ENCODE peak calls at places on chromosomes 12 and 14, in nine cellular contexts. L is K562; T is astrocyte; U is stomach; G is suprapubic skin; Z is heart left ventricle; R is transverse colon; E is uterus; W is CD8-positive, alpha-beta memory T cell. M is an unnamed sample.
A peak's percentile ranks its signal among the peaks of the same experiment; 100 is the strongest.

GRCh38 chr14:105128059-105128458 is 40.5 kb downstream of the JAG2 start:
- DNase-seq in L (no peak), T (no peak), U (peak; percentile 13), G (no peak), Z (no peak), R (no peak), E (no peak), W (no peak), M (no peak)

GRCh38 chr14:24146978-24147760 is at the start of gene RNF31:
- DNase-seq in L (peak; percentile 93), T (peak; percentile 95), U (peak; percentile 98), G (peak; percentile 99), Z (peak; percentile 99), R (peak; percentile 99), E (peak; percentile 98), W (peak; percentile 97), M (peak; percentile 92)

GRCh38 chr12:28958553-28959195 is 190.4 kb upstream of the FAR2 start:
- DNase-seq in L (no peak), T (peak; percentile 77), U (no peak), G (no peak), Z (no peak), R (no peak), E (no peak), W (no peak), M (no peak)

GRCh38 chr14:93970967-93971634 is 5.3 kb downstream of the ASB2 start:
- DNase-seq in L (no peak), T (no peak), U (peak; percentile 50), G (no peak), Z (no peak), R (peak; percentile 61), E (no peak), W (no peak), M (no peak)

GRCh38 chr12:69641546-69641945 is 30.8 kb upstream of the LRRC10 start:
- DNase-seq in L (no peak), T (no peak), U (no peak), G (no peak), Z (no peak), R (no peak), E (no peak), W (no peak), M (no peak)

GRCh38 chr12:129106772-129107171 is 253.5 kb downstream of the GLT1D1 start:
- DNase-seq in L (no peak), T (no peak), U (no peak), G (no peak), Z (no peak), R (no peak), E (no peak), W (no peak), M (no peak)

GRCh38 chr12:52920937-52921336 is 16.1 kb upstream of the KRT8 start:
- DNase-seq in L (no peak), T (no peak), U (no peak), G (no peak), Z (no peak), R (no peak), E (no peak), W (no peak), M (no peak)

GRCh38 chr12:80632835-80633234 is 74.6 kb upstream of the MYF6 start:
- DNase-seq in L (no peak), T (no peak), U (no peak), G (no peak), Z (no peak), R (no peak), E (no peak), W (no peak), M (peak; percentile 55)

GRCh38 chr12:91781114-91781513 is 364.5 kb downstream of the BTG1 start:
- DNase-seq in L (no peak), T (peak; percentile 25), U (no peak), G (no peak), Z (no peak), R (no peak), E (no peak), W (no peak), M (no peak)

GRCh38 chr12:132384916-132385315 is 55.5 kb upstream of the GALNT9 start:
- DNase-seq in L (no peak), T (no peak), U (no peak), G (no peak), Z (no peak), R (no peak), E (no peak), W (no peak), M (no peak)

GRCh38 chr12:80714846-80715245 is 1.9 kb upstream of the MYF5 start:
- DNase-seq in L (no peak), T (no peak), U (no peak), G (no peak), Z (no peak), R (no peak), E (no peak), W (no peak), M (no peak)

GRCh38 chr12:3680919-3681594 is 71.9 kb downstream of the CRACR2A start:
- DNase-seq in L (no peak), T (no peak), U (peak; percentile 64), G (no peak), Z (peak; percentile 49), R (peak; percentile 67), E (peak; percentile 40), W (no peak), M (no peak)

GRCh38 chr12:28543021-28543890 is 353.0 kb downstream of the CCDC91 start:
- DNase-seq in L (peak; percentile 19), T (no peak), U (no peak), G (no peak), Z (no peak), R (no peak), E (no peak), W (no peak), M (no peak)

GRCh38 chr14:81385824-81386223 is 14.3 kb downstream of the STON2 start:
- DNase-seq in L (no peak), T (no peak), U (no peak), G (no peak), Z (no peak), R (no peak), E (no peak), W (no peak), M (no peak)

GRCh38 chr12:82682851-82683261 is 3.9 kb upstream of the TMTC2 start:
- DNase-seq in L (no peak), T (no peak), U (no peak), G (no peak), Z (no peak), R (no peak), E (no peak), W (no peak), M (no peak)

GRCh38 chr12:86917121-86917520 is 660.9 kb upstream of the MGAT4C start:
- DNase-seq in L (no peak), T (no peak), U (no peak), G (no peak), Z (no peak), R (no peak), E (no peak), W (no peak), M (no peak)

GRCh38 chr14:77369280-77369679 is 7.6 kb downstream of the TMED8 start:
- DNase-seq in L (no peak), T (no peak), U (no peak), G (no peak), Z (no peak), R (no peak), E (no peak), W (no peak), M (no peak)

DNA sequence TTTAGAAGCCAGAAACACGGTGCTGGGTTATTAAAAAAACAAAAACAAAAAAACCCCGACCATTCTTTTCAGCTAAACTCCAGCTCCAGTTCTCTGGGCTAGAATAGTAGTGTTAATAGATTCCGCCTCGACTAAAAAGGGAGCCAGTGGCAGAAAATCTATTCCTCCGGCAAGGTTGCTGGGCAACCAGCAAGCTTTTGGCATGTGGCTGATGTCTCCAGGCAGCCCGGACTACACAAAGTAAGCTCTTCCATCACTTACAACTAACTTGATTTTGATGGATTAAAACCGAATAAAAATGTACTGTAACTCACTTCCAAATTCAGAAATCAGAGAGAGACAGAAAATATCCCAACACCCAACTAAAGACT is 126.4 kb upstream of the FOXN3 start:
- DNase-seq in L (no peak), T (peak; percentile 44), U (peak; percentile 32), G (no peak), Z (no peak), R (no peak), E (peak; percentile 24), W (no peak), M (no peak)
- H3K27ac ChIP-seq in L (no peak overlapping the region), T (peak overlapping the region; percentile 6), U (no peak overlapping the region), G (no peak overlapping the region), Z (no peak overlapping the region), R (no peak overlapping the region), E (no peak overlapping the region), W (no peak overlapping the region), M (no peak overlapping the region)

GRCh38 chr14:22792158-22792557 is 23.1 kb downstream of the SLC7A7 start:
- DNase-seq in L (no peak), T (no peak), U (no peak), G (no peak), Z (no peak), R (no peak), E (no peak), W (no peak), M (no peak)
- H3K4me1 ChIP-seq in L (peaks cover 16% of the 10 kb centered on the region), T (no peaks in the 10 kb centered on the region), U (no peaks in the 10 kb centered on the region), G (no peaks in the 10 kb centered on the region), Z (peaks cover 4% of the 10 kb centered on the region), R (no peaks in the 10 kb centered on the region), E (no peaks in the 10 kb centered on the region), W (no peaks in the 10 kb centered on the region), M (no peaks in the 10 kb centered on the region)

GRCh38 chr14:91573528-91573893 is 63.4 kb upstream of the PPP4R3A start:
- DNase-seq in L (no peak), T (no peak), U (no peak), G (no peak), Z (no peak), R (no peak), E (no peak), W (no peak), M (no peak)

GRCh38 chr14:91568626-91569025 is 58.5 kb upstream of the PPP4R3A start:
- DNase-seq in L (no peak), T (no peak), U (no peak), G (no peak), Z (no peak), R (no peak), E (no peak), W (no peak), M (no peak)

GRCh38 chr14:91573894-91574837 is 64.1 kb upstream of the PPP4R3A start:
- DNase-seq in L (no peak), T (peak; percentile 30), U (peak; percentile 62), G (no peak), Z (no peak), R (peak; percentile 77), E (peak; percentile 22), W (peak; percentile 57), M (no peak)

GRCh38 chr14:91569301-91569700 is 59.2 kb upstream of the PPP4R3A start:
- DNase-seq in L (no peak), T (no peak), U (no peak), G (no peak), Z (no peak), R (no peak), E (no peak), W (no peak), M (no peak)

GRCh38 chr14:91570021-91570420 is 59.9 kb upstream of the PPP4R3A start:
- DNase-seq in L (no peak), T (no peak), U (no peak), G (no peak), Z (no peak), R (no peak), E (no peak), W (no peak), M (no peak)
- H3K27me3 ChIP-seq in L (peaks cover 15% of the 10 kb centered on the region), T (no peaks in the 10 kb centered on the region), U (peaks cover 19% of the 10 kb centered on the region), G (no peaks in the 10 kb centered on the region), Z (no peaks in the 10 kb centered on the region), R (peaks cover 8% of the 10 kb centered on the region), E (no peaks in the 10 kb centered on the region), W (no peaks in the 10 kb centered on the region), M (peaks cover 15% of the 10 kb centered on the region)

GRCh38 chr12:76272292-76272691 is 75.9 kb downstream of the BBS10 start:
- DNase-seq in L (no peak), T (no peak), U (no peak), G (no peak), Z (no peak), R (no peak), E (no peak), W (no peak), M (no peak)
- H3K27ac ChIP-seq in L (no peak overlapping the region), T (no peak overlapping the region), U (no peak overlapping the region), G (no peak overlapping the region), Z (no peak overlapping the region), R (no peak overlapping the region), E (no peak overlapping the region), W (no peak overlapping the region), M (no peak overlapping the region)